ENCODE peak calls at places on chromosomes 6 and 20, in nine cellular contexts. J is BE2C, V is NCI-H748 treated with DMSO at 0.1 percent for 48 hours, Z is activated T-helper 1 cell treated with Interleukin-2 at 50 U/mL for 16 hours, U is fibroblast of mammary gland, I is spleen, Y is DMS153, G is HTR-8/SVneo, W is PC-9. P is an unnamed sample.

GRCh38 chr20:35572838-35573237 is 31.0 kb downstream of the ERGIC3 start:
- DNase-seq in J (no peak), V (no peak), Z (no peak), U (no peak), I (no peak), Y (no peak), G (no peak), W (no peak), P (no peak)

GRCh38 chr6:776394-777041 is 83.6 kb upstream of the EXOC2 start:
- DNase-seq in J (no peak), V (no peak), Z (no peak), U (no peak), I (no peak), Y (no peak), G (no peak), W (no peak), P (no peak)

GRCh38 chr20:57659789-57660509 is 39.7 kb upstream of the ZBP1 start:
- DNase-seq in J (no peak), V (no peak), Z (no peak), U (no peak), I (peak), Y (no peak), G (no peak), W (no peak), P (no peak)

GRCh38 chr6:124294572-124294971 is 490.9 kb downstream of the NKAIN2 start:
- DNase-seq in J (no peak), V (no peak), Z (no peak), U (peak), I (no peak), Y (no peak), G (peak), W (no peak), P (no peak)

GRCh38 chr6:76490456-76490855 is 418.0 kb upstream of the IMPG1 start:
- DNase-seq in J (no peak), V (no peak), Z (no peak), U (no peak), I (no peak), Y (no peak), G (no peak), W (no peak), P (no peak)

GRCh38 chr6:4549556-4550226 is 226.5 kb upstream of the CDYL start:
- DNase-seq in J (no peak), V (no peak), Z (no peak), U (no peak), I (no peak), Y (no peak), G (no peak), W (no peak), P (no peak)

GRCh38 chr6:6918216-6918983 is 189.4 kb upstream of the RREB1 start:
- DNase-seq in J (no peak), V (no peak), Z (no peak), U (peak), I (no peak), Y (no peak), G (peak), W (no peak), P (peak)

GRCh38 chr20:18805881-18806280 is 7.7 kb upstream of the SCP2D1 start:
- DNase-seq in J (no peak), V (no peak), Z (no peak), U (peak), I (no peak), Y (no peak), G (no peak), W (no peak), P (no peak)

GRCh38 chr6:129175066-129175465 is 292.1 kb downstream of the LAMA2 start:
- DNase-seq in J (no peak), V (no peak), Z (no peak), U (peak), I (no peak), Y (no peak), G (no peak), W (no peak), P (no peak)

GRCh38 chr6:16145038-16145437 is 16.2 kb downstream of the MYLIP start:
- DNase-seq in J (no peak), V (no peak), Z (no peak), U (no peak), I (no peak), Y (no peak), G (no peak), W (no peak), P (no peak)

GRCh38 chr6:138004423-138005287 is 102.6 kb downstream of the PERP start:
- DNase-seq in J (no peak), V (peak), Z (no peak), U (peak), I (no peak), Y (peak), G (peak), W (no peak), P (no peak)

GRCh38 chr6:8551386-8551785 is 116.0 kb upstream of the SLC35B3 start:
- DNase-seq in J (no peak), V (no peak), Z (no peak), U (no peak), I (no peak), Y (no peak), G (no peak), W (no peak), P (no peak)

GRCh38 chr6:162568266-162568665 is 159.3 kb downstream of the PRKN start:
- DNase-seq in J (no peak), V (no peak), Z (no peak), U (no peak), I (no peak), Y (no peak), G (no peak), W (no peak), P (no peak)

GRCh38 chr20:62058941-62059340 is 6.7 kb downstream of the TAF4 start:
- DNase-seq in J (no peak), V (no peak), Z (no peak), U (no peak), I (peak), Y (no peak), G (no peak), W (no peak), P (no peak)

GRCh38 chr6:3306848-3307247 is 48.1 kb downstream of the PSMG4 start:
- DNase-seq in J (no peak), V (no peak), Z (no peak), U (no peak), I (peak), Y (no peak), G (no peak), W (no peak), P (no peak)

GRCh38 chr6:9334979-9335378 is 899.6 kb upstream of the SLC35B3 start:
- DNase-seq in J (no peak), V (no peak), Z (no peak), U (no peak), I (no peak), Y (no peak), G (no peak), W (no peak), P (no peak)

GRCh38 chr20:33846291-33846916 is 35.3 kb downstream of the CHMP4B start:
- DNase-seq in J (peak), V (no peak), Z (no peak), U (peak), I (no peak), Y (no peak), G (no peak), W (no peak), P (no peak)

GRCh38 chr6:148451690-148452089 is 109.1 kb downstream of the SASH1 start:
- DNase-seq in J (no peak), V (no peak), Z (no peak), U (no peak), I (no peak), Y (no peak), G (no peak), W (no peak), P (no peak)

GRCh38 chr20:13649548-13649947 is 10.8 kb upstream of the TASP1 start:
- DNase-seq in J (peak), V (no peak), Z (no peak), U (peak), I (no peak), Y (no peak), G (no peak), W (no peak), P (no peak)

GRCh38 chr20:43988867-43989266 is 74.2 kb downstream of the TOX2 start:
- DNase-seq in J (no peak), V (no peak), Z (no peak), U (peak), I (no peak), Y (no peak), G (no peak), W (no peak), P (no peak)

GRCh38 chr6:136365781-136366354 is 76.2 kb upstream of the BCLAF1 start:
- DNase-seq in J (no peak), V (no peak), Z (no peak), U (no peak), I (peak), Y (peak), G (no peak), W (no peak), P (no peak)

GRCh38 chr6:54700158-54700557 is 146.4 kb upstream of the FAM83B start:
- DNase-seq in J (no peak), V (no peak), Z (no peak), U (no peak), I (no peak), Y (no peak), G (no peak), W (no peak), P (peak)

GRCh38 chr6:36328600-36328999 is 8.1 kb downstream of the BNIP5 start:
- DNase-seq in J (no peak), V (no peak), Z (no peak), U (no peak), I (no peak), Y (no peak), G (no peak), W (no peak), P (no peak)

GRCh38 chr6:131381694-131382093 is 191.3 kb upstream of the ARG1 start:
- DNase-seq in J (no peak), V (no peak), Z (no peak), U (no peak), I (no peak), Y (no peak), G (no peak), W (no peak), P (no peak)

GRCh38 chr20:40856653-40857052 is 167.6 kb upstream of the MAFB start:
- DNase-seq in J (no peak), V (no peak), Z (no peak), U (no peak), I (no peak), Y (no peak), G (no peak), W (no peak), P (no peak)

GRCh38 chr6:82767037-82767436 is 298.6 kb downstream of the UBE3D start:
- DNase-seq in J (no peak), V (no peak), Z (no peak), U (no peak), I (no peak), Y (no peak), G (no peak), W (no peak), P (no peak)

GRCh38 chr6:40779399-40779798 is 192.2 kb upstream of the LRFN2 start:
- DNase-seq in J (no peak), V (no peak), Z (no peak), U (peak), I (no peak), Y (no peak), G (peak), W (no peak), P (peak)

GRCh38 chr20:33064572-33065287 is 11.0 kb downstream of the BPIFB3 start:
- DNase-seq in J (no peak), V (no peak), Z (no peak), U (no peak), I (peak), Y (no peak), G (no peak), W (no peak), P (no peak)

GRCh38 chr6:73394577-73395354 is at the start of gene DDX43:
- DNase-seq in J (no peak), V (no peak), Z (no peak), U (peak), I (peak), Y (no peak), G (no peak), W (peak), P (no peak)

GRCh38 chr20:36591854-36592641 is 13.5 kb upstream of the RAB5IF start:
- DNase-seq in J (peak), V (peak), Z (peak), U (peak), I (no peak), Y (no peak), G (no peak), W (no peak), P (no peak)

GRCh38 chr6:1575213-1576041 is 34.3 kb upstream of the FOXC1 start:
- DNase-seq in J (peak), V (no peak), Z (no peak), U (peak), I (no peak), Y (no peak), G (no peak), W (no peak), P (no peak)

GRCh38 chr6:53598584-53598983 is 53.7 kb upstream of the GCLC start:
- DNase-seq in J (no peak), V (no peak), Z (no peak), U (no peak), I (no peak), Y (no peak), G (no peak), W (no peak), P (no peak)

GRCh38 chr6:31094389-31094881 is 17.9 kb downstream of the C6orf15 start:
- DNase-seq in J (no peak), V (no peak), Z (peak), U (no peak), I (peak), Y (peak), G (no peak), W (peak), P (no peak)

GRCh38 chr6:73131706-73132105 is 93.6 kb downstream of the KHDC1L start:
- DNase-seq in J (no peak), V (no peak), Z (no peak), U (peak), I (no peak), Y (no peak), G (no peak), W (no peak), P (no peak)

GRCh38 chr6:4055420-4056041 is 23.4 kb downstream of the FAM217A start:
- DNase-seq in J (peak), V (peak), Z (no peak), U (peak), I (no peak), Y (no peak), G (peak), W (peak), P (peak)

GRCh38 chr6:127392301-127392700 is 48.9 kb upstream of the ECHDC1 start:
- DNase-seq in J (no peak), V (no peak), Z (no peak), U (no peak), I (no peak), Y (no peak), G (no peak), W (no peak), P (no peak)